ENCODE peak calls at places on chromosomes 12 and 14, in five cellular contexts. O, Q, M, G and C are unnamed samples.

GRCh38 chr14:59882957-59883356 is 12.4 kb upstream of the RTN1 start:
- DNase-seq in O (no peak), Q (peak; percentile 4), M (no peak), G (no peak), C (no peak)

GRCh38 chr14:87547536-87547935 is 445.4 kb downstream of the GALC start:
- DNase-seq in O (no peak), Q (no peak), M (no peak), G (no peak), C (no peak)

GRCh38 chr12:77099799-77100198 is 34.4 kb upstream of the E2F7 start:
- DNase-seq in O (no peak), Q (no peak), M (no peak), G (no peak), C (no peak)

GRCh38 chr12:49716546-49716945 is 9.3 kb upstream of the FMNL3 start:
- DNase-seq in O (no peak), Q (no peak), M (no peak), G (no peak), C (no peak)

GRCh38 chr14:49207451-49207850 is 378.7 kb downstream of the RPS29 start:
- DNase-seq in O (no peak), Q (no peak), M (no peak), G (no peak), C (no peak)

GRCh38 chr14:54796961-54797360 is 105.7 kb downstream of the GCH1 start:
- DNase-seq in O (no peak), Q (no peak), M (no peak), G (no peak), C (no peak)

GRCh38 chr12:54388214-54389138 is 3.9 kb upstream of the ZNF385A start:
- DNase-seq in O (peak; percentile 60), Q (no peak), M (peak; percentile 66), G (no peak), C (peak; percentile 56)

GRCh38 chr14:101459392-101459900 is 101.8 kb upstream of the DIO3 start:
- DNase-seq in O (peak; percentile 82), Q (no peak), M (no peak), G (no peak), C (no peak)

GRCh38 chr12:108382437-108382801 is 43.3 kb upstream of the CMKLR1 start:
- DNase-seq in O (no peak), Q (no peak), M (no peak), G (no peak), C (no peak)

GRCh38 chr12:126219654-126220279 is 1154.5 kb downstream of the AACS start:
- DNase-seq in O (no peak), Q (no peak), M (no peak), G (no peak), C (no peak)

GRCh38 chr14:85934123-85934885 is 404.4 kb downstream of the FLRT2 start:
- DNase-seq in O (peak; percentile 10), Q (no peak), M (no peak), G (peak; percentile 66), C (peak; percentile 7)

GRCh38 chr12:14723763-14724162 is 27.4 kb upstream of the GUCY2C start:
- DNase-seq in O (peak; percentile 47), Q (peak; percentile 28), M (peak; percentile 5), G (peak; percentile 37), C (no peak)

GRCh38 chr12:80857311-80857710 is 80.4 kb downstream of the LIN7A start:
- DNase-seq in O (no peak), Q (no peak), M (no peak), G (no peak), C (no peak)

GRCh38 chr12:18595406-18595805 is 142.4 kb downstream of the PLCZ1 start:
- DNase-seq in O (no peak), Q (no peak), M (no peak), G (no peak), C (no peak)

GRCh38 chr12:78711954-78712353 is 152.6 kb upstream of the SYT1 start:
- DNase-seq in O (no peak), Q (no peak), M (no peak), G (no peak), C (no peak)

GRCh38 chr12:109764776-109765492 is 51.3 kb downstream of the FAM222A start:
- DNase-seq in O (peak; percentile 28), Q (no peak), M (no peak), G (no peak), C (no peak)

GRCh38 chr14:21092147-21093011 is 6.1 kb downstream of the ZNF219 start:
- DNase-seq in O (peak; percentile 95), Q (peak; percentile 40), M (peak; percentile 75), G (no peak), C (peak; percentile 71)

GRCh38 chr14:21192447-21192822 is 36.6 kb upstream of the OR5AU1 start:
- DNase-seq in O (no peak), Q (no peak), M (no peak), G (no peak), C (no peak)

GRCh38 chr12:3273409-3273853 is 196.3 kb downstream of the TSPAN9 start:
- DNase-seq in O (no peak), Q (peak; percentile 7), M (no peak), G (no peak), C (no peak)

GRCh38 chr12:72368298-72368697 is 96.1 kb downstream of the TRHDE start:
- DNase-seq in O (no peak), Q (no peak), M (no peak), G (no peak), C (no peak)

GRCh38 chr14:40269436-40269835 is 837.2 kb upstream of the FBXO33 start:
- DNase-seq in O (no peak), Q (no peak), M (no peak), G (no peak), C (no peak)

GRCh38 chr12:132596016-132596415 is 14.4 kb downstream of the LRCOL1 start:
- DNase-seq in O (no peak), Q (no peak), M (no peak), G (no peak), C (no peak)

GRCh38 chr14:102180248-102180998 is 40.7 kb downstream of the WDR20 start:
- DNase-seq in O (no peak), Q (no peak), M (no peak), G (no peak), C (no peak)

GRCh38 chr12:34604631-34605509 is 582.6 kb downstream of the ALG10 start:
- DNase-seq in O (peak; percentile 0), Q (no peak), M (no peak), G (no peak), C (no peak)

GRCh38 chr14:62378057-62378456 is 615.8 kb downstream of the SNAPC1 start:
- DNase-seq in O (no peak), Q (no peak), M (no peak), G (no peak), C (no peak)

GRCh38 chr12:57238854-57239554 is 9.5 kb downstream of the SHMT2 start:
- DNase-seq in O (peak; percentile 98), Q (peak; percentile 58), M (peak; percentile 96), G (no peak), C (peak; percentile 90)

GRCh38 chr12:57236925-57237652 is 7.6 kb downstream of the SHMT2 start:
- DNase-seq in O (no peak), Q (no peak), M (no peak), G (no peak), C (no peak)

GRCh38 chr12:57237653-57237951 is 8.1 kb downstream of the SHMT2 start:
- DNase-seq in O (no peak), Q (no peak), M (no peak), G (no peak), C (no peak)

GRCh38 chr12:57239587-57240068 is 10.1 kb downstream of the SHMT2 start:
- DNase-seq in O (no peak), Q (no peak), M (no peak), G (no peak), C (no peak)

DNA sequence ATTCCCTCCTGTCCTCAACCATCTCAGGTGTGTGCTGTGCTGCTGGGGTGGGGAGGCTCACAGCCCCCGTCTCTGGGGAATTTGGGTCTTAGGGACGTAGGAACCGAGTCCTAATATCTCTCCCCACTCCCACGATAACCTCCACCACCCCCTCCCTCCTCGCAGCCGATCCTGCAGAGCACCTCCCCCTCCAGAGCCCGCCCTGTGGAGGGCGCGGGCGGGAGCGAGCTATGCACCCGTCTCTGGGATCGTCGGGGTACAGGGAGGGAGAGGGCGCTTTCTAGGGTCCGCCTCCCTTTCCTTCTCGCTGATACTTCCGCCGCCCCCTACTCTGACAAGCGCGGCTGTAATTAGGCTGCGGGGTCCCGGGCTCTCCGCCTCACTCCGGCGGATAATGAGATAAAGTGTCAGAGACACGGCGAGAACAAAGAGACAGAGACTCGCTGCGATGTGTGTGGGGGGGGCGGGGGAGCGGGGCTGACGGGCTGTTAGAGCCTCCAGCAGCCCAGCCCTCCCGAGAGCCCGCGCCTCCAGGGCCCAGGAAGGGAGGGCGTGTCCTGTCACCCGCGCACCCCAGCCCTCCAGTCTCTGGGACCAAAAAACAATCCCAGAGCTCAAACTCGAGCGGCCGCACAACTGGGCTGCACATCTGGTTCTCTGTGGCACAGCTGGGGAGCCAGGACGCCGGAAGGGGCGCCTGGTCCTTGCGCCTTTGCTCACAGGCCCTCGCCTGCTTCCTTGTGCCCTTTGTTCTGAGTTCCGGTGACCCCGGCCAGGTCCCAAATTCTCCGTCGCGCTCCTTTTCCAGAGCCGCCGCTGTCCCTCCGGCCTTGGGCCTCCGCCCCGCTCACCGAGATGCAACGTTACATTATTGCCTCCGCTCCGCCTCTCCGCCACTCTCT is 8.7 kb downstream of the SHMT2 start:
- DNase-seq in O (peak; percentile 73), Q (no peak), M (peak; percentile 73), G (no peak), C (no peak)
- TF ChIP-seq JUND in O (no peak), Q (no peak), M (no peak), G (no peak), C (no peak)

GRCh38 chr12:89427508-89428156 is 75.3 kb upstream of the DUSP6 start:
- DNase-seq in O (no peak), Q (no peak), M (no peak), G (peak; percentile 7), C (no peak)
- TF ChIP-seq JUND in O (no peak), Q (no peak), M (no peak), G (no peak), C (no peak)

DNA sequence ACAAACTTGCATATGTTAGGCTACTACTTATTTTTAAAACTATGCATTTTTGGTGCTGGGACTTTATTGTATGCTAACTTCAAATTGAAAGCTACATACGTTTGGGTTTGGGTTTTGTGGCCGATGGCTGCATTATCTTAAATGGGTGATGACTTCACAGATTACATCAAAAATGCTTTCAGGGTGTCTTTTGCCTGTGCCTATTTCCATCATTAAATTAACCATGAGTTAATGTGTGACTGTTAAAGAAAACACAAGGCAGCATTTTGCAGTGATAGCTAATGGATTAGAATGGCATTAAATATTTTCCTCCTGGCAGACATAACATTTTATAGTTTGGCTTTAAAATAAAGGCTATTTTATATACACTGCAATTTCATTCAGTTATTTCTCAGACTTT is 352.3 kb downstream of the EGLN3 start:
- DNase-seq in O (peak; percentile 15), Q (no peak), M (no peak), G (no peak), C (no peak)
- TF ChIP-seq JUND in O (no peak), Q (no peak), M (no peak), G (no peak), C (no peak)

GRCh38 chr12:9367828-9368227 is 159.6 kb upstream of the PZP start:
- DNase-seq in O (no peak), Q (no peak), M (no peak), G (no peak), C (no peak)
- TF ChIP-seq JUND in O (no peak), Q (no peak), M (no peak), G (no peak), C (no peak)

GRCh38 chr14:69816216-69816615 is 19.2 kb upstream of the SLC10A1 start:
- DNase-seq in O (no peak), Q (no peak), M (no peak), G (no peak), C (no peak)
- TF ChIP-seq JUND in O (no peak), Q (no peak), M (no peak), G (no peak), C (no peak)